ENCODE peak calls at places on chromosomes 3 and 15, in eight cellular contexts. W is right cardiac atrium; M is lung microvascular endothelial cell; U is CD8-positive, alpha-beta memory T cell; X is Peyer's patch; Y is HTR-8/SVneo; F is kidney glomerular epithelial cell; T is NCI-H2227 treated with DMSO at 0.1 percent for 48 hours. R is an unnamed sample.

GRCh38 chr3:16050641-16051467 is 123.6 kb upstream of the GALNT15 start:
- DNase-seq in W (peak), M (peak), U (no peak), X (no peak), Y (no peak), F (no peak), T (no peak), R (peak)

GRCh38 chr3:47003461-47004368 is 24.2 kb downstream of the NBEAL2 start:
- DNase-seq in W (peak), M (no peak), U (no peak), X (peak), Y (no peak), F (no peak), T (no peak), R (no peak)

GRCh38 chr3:65672876-65673815 is 365.6 kb downstream of the MAGI1 start:
- DNase-seq in W (peak), M (peak), U (no peak), X (peak), Y (peak), F (peak), T (peak), R (peak)

GRCh38 chr15:73357999-73358665 is 10.6 kb downstream of the HCN4 start:
- DNase-seq in W (no peak), M (no peak), U (no peak), X (peak), Y (no peak), F (no peak), T (no peak), R (no peak)

GRCh38 chr3:179113903-179114302 is 34.3 kb upstream of the PIK3CA start:
- DNase-seq in W (no peak), M (no peak), U (no peak), X (no peak), Y (no peak), F (no peak), T (no peak), R (no peak)

GRCh38 chr3:73351423-73352071 is 273.2 kb downstream of the PDZRN3 start:
- DNase-seq in W (peak), M (no peak), U (no peak), X (no peak), Y (no peak), F (no peak), T (no peak), R (peak)

GRCh38 chr15:29522373-29523276 is 253.0 kb upstream of the NSMCE3 start:
- DNase-seq in W (no peak), M (no peak), U (no peak), X (no peak), Y (no peak), F (peak), T (no peak), R (no peak)

GRCh38 chr3:137764001-137764433 is at the start of gene SOX14:
- DNase-seq in W (no peak), M (no peak), U (no peak), X (peak), Y (no peak), F (no peak), T (no peak), R (no peak)

GRCh38 chr15:26134152-26134551 is 271.0 kb upstream of the ATP10A start:
- DNase-seq in W (no peak), M (no peak), U (no peak), X (no peak), Y (no peak), F (no peak), T (no peak), R (no peak)

GRCh38 chr15:25883860-25884259 is 20.7 kb upstream of the ATP10A start:
- DNase-seq in W (no peak), M (no peak), U (no peak), X (no peak), Y (no peak), F (peak), T (no peak), R (no peak)

GRCh38 chr15:61879219-61879618 is 181.0 kb downstream of the VPS13C start:
- DNase-seq in W (no peak), M (peak), U (no peak), X (peak), Y (no peak), F (no peak), T (no peak), R (no peak)

GRCh38 chr3:55426486-55426885 is 60.6 kb downstream of the WNT5A start:
- DNase-seq in W (no peak), M (no peak), U (no peak), X (no peak), Y (no peak), F (no peak), T (no peak), R (no peak)

GRCh38 chr15:77578641-77579372 is 53.9 kb downstream of the LINGO1 start:
- DNase-seq in W (no peak), M (no peak), U (no peak), X (no peak), Y (no peak), F (no peak), T (no peak), R (no peak)

GRCh38 chr15:45644437-45644836 is 9.6 kb downstream of the SQOR start:
- DNase-seq in W (no peak), M (no peak), U (no peak), X (no peak), Y (no peak), F (no peak), T (no peak), R (no peak)

GRCh38 chr3:122563717-122564025 is 429 bp downstream of the PARP9 start:
- DNase-seq in W (peak), M (peak), U (no peak), X (no peak), Y (no peak), F (no peak), T (peak), R (no peak)

GRCh38 chr15:98174286-98174685 is 213.8 kb downstream of the ARRDC4 start:
- DNase-seq in W (no peak), M (no peak), U (no peak), X (no peak), Y (peak), F (no peak), T (no peak), R (no peak)

GRCh38 chr3:73148653-73149052 is 87.2 kb downstream of the EBLN2 start:
- DNase-seq in W (no peak), M (no peak), U (no peak), X (no peak), Y (no peak), F (no peak), T (no peak), R (no peak)

GRCh38 chr3:14837864-14838263 is 19.1 kb downstream of the FGD5 start:
- DNase-seq in W (peak), M (peak), U (no peak), X (no peak), Y (no peak), F (no peak), T (no peak), R (no peak)

GRCh38 chr15:46518381-46518780 is 883.6 kb downstream of the SQOR start:
- DNase-seq in W (no peak), M (no peak), U (no peak), X (no peak), Y (no peak), F (no peak), T (no peak), R (no peak)

GRCh38 chr3:190870125-190870524 is 7.6 kb upstream of the GMNC start:
- DNase-seq in W (no peak), M (no peak), U (no peak), X (no peak), Y (no peak), F (no peak), T (no peak), R (no peak)

GRCh38 chr15:58731756-58732535 is 17.6 kb downstream of the ADAM10 start:
- DNase-seq in W (no peak), M (peak), U (no peak), X (no peak), Y (no peak), F (peak), T (no peak), R (no peak)

GRCh38 chr3:36596411-36596810 is 167.9 kb downstream of the DCLK3 start:
- DNase-seq in W (no peak), M (no peak), U (no peak), X (no peak), Y (no peak), F (no peak), T (no peak), R (no peak)

GRCh38 chr3:13042127-13042931 is 30.9 kb downstream of the IQSEC1 start:
- DNase-seq in W (peak), M (no peak), U (no peak), X (no peak), Y (no peak), F (no peak), T (no peak), R (no peak)

GRCh38 chr15:67091073-67091965 is 25.9 kb downstream of the SMAD3 start:
- DNase-seq in W (peak), M (peak), U (peak), X (no peak), Y (peak), F (peak), T (no peak), R (peak)